ENCODE peak calls at places on chromosome 4, in seven cellular contexts. M, I, O, Z, S, T and P are unnamed samples.

GRCh38 chr4:131001371-131001770 is 1905.4 kb downstream of the C4orf33 start:
- DNase-seq in M (no peak), I (no peak), O (no peak), Z (no peak), S (no peak), T (no peak), P (no peak)

GRCh38 chr4:124970011-124970410 is 257.5 kb upstream of the ANKRD50 start:
- DNase-seq in M (no peak), I (no peak), O (no peak), Z (no peak), S (no peak), T (peak; percentile 6), P (peak; percentile 18)

GRCh38 chr4:112982677-112983076 is 66.8 kb upstream of the ANK2 start:
- DNase-seq in M (no peak), I (no peak), O (no peak), Z (no peak), S (peak; percentile 4), T (peak; percentile 53), P (no peak)

GRCh38 chr4:145883173-145883572 is 55.5 kb downstream of the ZNF827 start:
- DNase-seq in M (no peak), I (no peak), O (no peak), Z (no peak), S (no peak), T (no peak), P (no peak)

GRCh38 chr4:184293552-184293951 is 75.9 kb upstream of the ENPP6 start:
- DNase-seq in M (no peak), I (no peak), O (no peak), Z (no peak), S (no peak), T (no peak), P (no peak)

GRCh38 chr4:145546556-145546955 is 64.9 kb downstream of the SMAD1 start:
- DNase-seq in M (no peak), I (no peak), O (no peak), Z (no peak), S (no peak), T (peak; percentile 34), P (no peak)

GRCh38 chr4:7759635-7760034 is 180.0 kb downstream of the AFAP1 start:
- DNase-seq in M (no peak), I (no peak), O (no peak), Z (no peak), S (no peak), T (no peak), P (no peak)

GRCh38 chr4:169142390-169142789 is 128.4 kb downstream of the SH3RF1 start:
- DNase-seq in M (no peak), I (no peak), O (no peak), Z (no peak), S (peak; percentile 13), T (peak; percentile 43), P (no peak)

GRCh38 chr4:181796502-181796901 is 446.7 kb upstream of the TENM3 start:
- DNase-seq in M (no peak), I (no peak), O (no peak), Z (no peak), S (peak; percentile 51), T (no peak), P (peak; percentile 45)

GRCh38 chr4:152360045-152360410 is 175.9 kb downstream of the FBXW7 start:
- DNase-seq in M (no peak), I (no peak), O (no peak), Z (no peak), S (no peak), T (peak; percentile 55), P (no peak)

GRCh38 chr4:102474736-102475504 is 26.2 kb upstream of the NFKB1 start:
- DNase-seq in M (no peak), I (no peak), O (no peak), Z (no peak), S (no peak), T (no peak), P (no peak)

GRCh38 chr4:153564630-153565525 is 98.7 kb downstream of the TMEM131L start:
- DNase-seq in M (no peak), I (no peak), O (no peak), Z (no peak), S (no peak), T (peak; percentile 49), P (peak; percentile 49)

GRCh38 chr4:131370846-131371245 is 1778.2 kb upstream of the PCDH10 start:
- DNase-seq in M (no peak), I (no peak), O (no peak), Z (no peak), S (no peak), T (no peak), P (no peak)

GRCh38 chr4:184357164-184357563 is 117.2 kb downstream of the IRF2 start:
- DNase-seq in M (no peak), I (no peak), O (no peak), Z (no peak), S (no peak), T (no peak), P (no peak)

GRCh38 chr4:3201718-3202702 is 46.9 kb upstream of the MSANTD1 start:
- DNase-seq in M (no peak), I (peak; percentile 85), O (peak; percentile 18), Z (peak; percentile 75), S (no peak), T (no peak), P (peak; percentile 4)

GRCh38 chr4:153071953-153072622 is 132.2 kb upstream of the TRIM2 start:
- DNase-seq in M (no peak), I (no peak), O (no peak), Z (no peak), S (no peak), T (no peak), P (no peak)

GRCh38 chr4:121594796-121595526 is 101.8 kb downstream of the ANXA5 start:
- DNase-seq in M (no peak), I (no peak), O (no peak), Z (no peak), S (peak; percentile 22), T (peak; percentile 68), P (peak; percentile 77)

GRCh38 chr4:112431158-112431557 is 84.8 kb downstream of the NEUROG2 start:
- DNase-seq in M (no peak), I (no peak), O (no peak), Z (no peak), S (no peak), T (no peak), P (no peak)

GRCh38 chr4:88792268-88792781 is 94.7 kb upstream of the NAP1L5 start:
- DNase-seq in M (no peak), I (no peak), O (no peak), Z (no peak), S (peak; percentile 65), T (peak; percentile 92), P (peak; percentile 85)

GRCh38 chr4:153816542-153816941 is 27.7 kb upstream of the SFRP2 start:
- DNase-seq in M (no peak), I (no peak), O (no peak), Z (no peak), S (no peak), T (no peak), P (no peak)

GRCh38 chr4:171162478-171162877 is 650.7 kb upstream of the GALNTL6 start:
- DNase-seq in M (no peak), I (no peak), O (no peak), Z (no peak), S (no peak), T (no peak), P (no peak)

GRCh38 chr4:119692001-119692400 is 63.4 kb upstream of the PDE5A start:
- DNase-seq in M (no peak), I (no peak), O (no peak), Z (no peak), S (peak; percentile 21), T (peak; percentile 56), P (peak; percentile 61)

GRCh38 chr4:122663814-122664610 is 43.1 kb upstream of the IL21 start:
- DNase-seq in M (no peak), I (no peak), O (no peak), Z (no peak), S (no peak), T (peak; percentile 48), P (peak; percentile 49)

GRCh38 chr4:183658362-183659028 is 490 bp downstream of the RWDD4 start:
- DNase-seq in M (peak; percentile 52), I (no peak), O (no peak), Z (no peak), S (no peak), T (peak; percentile 55), P (peak; percentile 19)

GRCh38 chr4:153533387-153533786 is 67.2 kb downstream of the TMEM131L start:
- DNase-seq in M (no peak), I (no peak), O (no peak), Z (no peak), S (no peak), T (no peak), P (no peak)

GRCh38 chr4:87560802-87561201 is 31.6 kb upstream of the SPARCL1 start:
- DNase-seq in M (no peak), I (no peak), O (no peak), Z (no peak), S (no peak), T (no peak), P (no peak)

GRCh38 chr4:28966982-28967381 is 1753.2 kb upstream of the PCDH7 start:
- DNase-seq in M (no peak), I (no peak), O (no peak), Z (no peak), S (no peak), T (peak; percentile 27), P (peak; percentile 33)